ENCODE peak calls at places on chromosomes 4 and X, in four cellular contexts. One of them, this sample, is unnamed.

GRCh38 chrX:72366746-72367145 is 61.0 kb upstream of the CITED1 start:
- DNase-seq in fibroblast of lung: no peak
- DNase-seq in CD8-positive, alpha-beta T cell: no peak
- DNase-seq in H9: no peak
- DNase-seq in this sample: no peak

GRCh38 chrX:27336466-27337091 is 126.6 kb downstream of the PPP4R3C start:
- DNase-seq in fibroblast of lung: no peak
- DNase-seq in CD8-positive, alpha-beta T cell: no peak
- DNase-seq in H9: peak; percentile 48
- DNase-seq in this sample: no peak

GRCh38 chr4:122710434-122711308 is 21.8 kb upstream of the BBS12 start:
- DNase-seq in fibroblast of lung: peak; percentile 23
- DNase-seq in CD8-positive, alpha-beta T cell: no peak
- DNase-seq in H9: no peak
- DNase-seq in this sample: no peak

GRCh38 chr4:107247738-107248137 is 211.6 kb upstream of the DKK2 start:
- DNase-seq in fibroblast of lung: peak; percentile 15
- DNase-seq in CD8-positive, alpha-beta T cell: no peak
- DNase-seq in H9: no peak
- DNase-seq in this sample: no peak

GRCh38 chr4:5798447-5798846 is 87.4 kb downstream of the EVC start:
- DNase-seq in fibroblast of lung: no peak
- DNase-seq in CD8-positive, alpha-beta T cell: no peak
- DNase-seq in H9: no peak
- DNase-seq in this sample: no peak

GRCh38 chrX:53481093-53481492 is 46.9 kb upstream of the HSD17B10 start:
- DNase-seq in fibroblast of lung: no peak
- DNase-seq in CD8-positive, alpha-beta T cell: no peak
- DNase-seq in H9: peak; percentile 32
- DNase-seq in this sample: no peak

GRCh38 chr4:1989533-1990347 is 19.0 kb downstream of the NELFA start:
- DNase-seq in fibroblast of lung: no peak
- DNase-seq in CD8-positive, alpha-beta T cell: no peak
- DNase-seq in H9: no peak
- DNase-seq in this sample: no peak

GRCh38 chr4:80221161-80221560 is 23.9 kb downstream of the PRDM8 start:
- DNase-seq in fibroblast of lung: peak; percentile 24
- DNase-seq in CD8-positive, alpha-beta T cell: no peak
- DNase-seq in H9: no peak
- DNase-seq in this sample: no peak

GRCh38 chr4:121555315-121556107 is 141.3 kb downstream of the ANXA5 start:
- DNase-seq in fibroblast of lung: no peak
- DNase-seq in CD8-positive, alpha-beta T cell: no peak
- DNase-seq in H9: no peak
- DNase-seq in this sample: no peak

GRCh38 chrX:53254570-53255461 is 26.6 kb downstream of the IQSEC2 start:
- DNase-seq in fibroblast of lung: no peak
- DNase-seq in CD8-positive, alpha-beta T cell: no peak
- DNase-seq in H9: no peak
- DNase-seq in this sample: no peak

GRCh38 chrX:100696699-100697351 is 35.1 kb downstream of the SYTL4 start:
- DNase-seq in fibroblast of lung: no peak
- DNase-seq in CD8-positive, alpha-beta T cell: no peak
- DNase-seq in H9: no peak
- DNase-seq in this sample: no peak

GRCh38 chr4:168575473-168575872 is 78.6 kb downstream of the PALLD start:
- DNase-seq in fibroblast of lung: no peak
- DNase-seq in CD8-positive, alpha-beta T cell: no peak
- DNase-seq in H9: no peak
- DNase-seq in this sample: no peak

GRCh38 chr4:95355021-95355420 is 193.8 kb downstream of the UNC5C start:
- DNase-seq in fibroblast of lung: peak; percentile 52
- DNase-seq in CD8-positive, alpha-beta T cell: no peak
- DNase-seq in H9: no peak
- DNase-seq in this sample: no peak

GRCh38 chrX:85590638-85591037 is 211.2 kb upstream of the POF1B start:
- DNase-seq in fibroblast of lung: no peak
- DNase-seq in CD8-positive, alpha-beta T cell: no peak
- DNase-seq in H9: peak; percentile 35
- DNase-seq in this sample: no peak

GRCh38 chr4:113467581-113467980 is 294.0 kb downstream of the CAMK2D start:
- DNase-seq in fibroblast of lung: peak; percentile 75
- DNase-seq in CD8-positive, alpha-beta T cell: no peak
- DNase-seq in H9: no peak
- DNase-seq in this sample: no peak
- H3K27ac ChIP-seq in fibroblast of lung: peak overlapping the region; percentile 88
- H3K27ac ChIP-seq in CD8-positive, alpha-beta T cell: no peak overlapping the region
- H3K27ac ChIP-seq in H9: peak overlapping the region; percentile 33
- H3K27ac ChIP-seq in this sample: peak overlapping the region; percentile 82

DNA sequence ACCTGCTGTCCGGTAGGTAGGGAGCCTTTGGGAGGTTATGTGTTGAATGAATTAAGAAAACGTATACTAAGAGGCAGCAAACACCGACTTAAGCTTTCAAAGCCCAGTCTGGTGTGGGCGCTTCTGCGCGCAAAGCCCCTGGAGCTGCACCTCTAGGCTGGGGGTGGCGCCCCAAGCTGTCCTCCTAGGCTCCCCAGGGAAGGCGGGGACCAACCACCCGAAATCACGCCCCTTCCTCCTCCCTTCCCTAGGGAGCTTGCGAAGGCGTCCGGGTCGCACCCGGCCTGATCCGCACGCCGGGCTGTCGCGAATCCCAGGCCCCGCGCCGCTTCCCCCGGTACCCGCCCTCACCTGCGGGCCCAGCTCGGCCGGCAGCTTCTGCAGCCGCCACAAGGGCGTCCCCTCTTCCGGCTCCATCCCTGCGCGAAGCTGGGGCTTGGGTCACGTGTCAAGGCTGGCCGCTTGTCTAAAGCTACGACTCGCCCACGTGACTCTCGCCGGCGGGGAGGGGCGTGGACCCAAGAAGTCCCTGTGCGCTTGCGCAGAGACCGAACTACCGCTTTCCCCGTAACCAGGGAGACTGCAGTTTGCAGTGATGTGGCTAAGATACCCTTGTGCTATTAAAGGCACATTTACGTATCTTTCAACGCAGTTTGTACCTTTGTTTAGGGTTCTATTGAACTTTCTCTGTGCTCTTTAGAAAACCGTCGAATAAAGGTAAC is at the start of gene COMMD8:
- DNase-seq in fibroblast of lung: peak; percentile 94
- DNase-seq in CD8-positive, alpha-beta T cell: peak; percentile 96
- DNase-seq in H9: peak; percentile 98
- DNase-seq in this sample: peak; percentile 94
- TF ChIP-seq CTCF in fibroblast of lung: no peak
- TF ChIP-seq CTCF in CD8-positive, alpha-beta T cell: no peak
- TF ChIP-seq CTCF in H9: peak; percentile 33
- TF ChIP-seq CTCF in this sample: peak; percentile 48

DNA sequence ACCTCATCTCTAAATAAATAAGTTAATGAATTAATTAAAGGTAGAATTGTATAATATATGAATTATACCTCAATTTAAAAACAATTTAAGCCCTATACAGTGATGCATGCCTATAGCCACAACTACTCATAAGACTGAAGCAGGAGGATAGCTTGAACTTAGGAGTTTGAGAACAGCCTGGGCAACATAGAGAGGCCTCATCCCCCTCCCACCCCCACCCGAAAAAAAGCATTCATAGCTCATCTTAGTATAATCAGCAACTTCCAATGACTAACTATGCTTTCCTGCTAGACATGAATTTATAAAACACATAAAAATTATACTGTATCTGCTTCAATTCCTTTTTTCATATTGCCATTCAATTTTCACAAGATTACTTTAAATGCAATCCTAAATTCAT is 1.6 kb downstream of the LRBA start:
- DNase-seq in fibroblast of lung: no peak
- DNase-seq in CD8-positive, alpha-beta T cell: no peak
- DNase-seq in H9: no peak
- DNase-seq in this sample: no peak
- H3K27ac ChIP-seq in fibroblast of lung: no peak overlapping the region
- H3K27ac ChIP-seq in CD8-positive, alpha-beta T cell: no peak overlapping the region
- H3K27ac ChIP-seq in H9: no peak overlapping the region
- H3K27ac ChIP-seq in this sample: no peak overlapping the region

GRCh38 chrX:106415276-106415895 is 196.4 kb upstream of the RADX start:
- DNase-seq in fibroblast of lung: peak; percentile 6
- DNase-seq in CD8-positive, alpha-beta T cell: no peak
- DNase-seq in H9: no peak
- DNase-seq in this sample: no peak
- TF ChIP-seq CTCF in fibroblast of lung: peak; percentile 39
- TF ChIP-seq CTCF in CD8-positive, alpha-beta T cell: peak; percentile 26
- TF ChIP-seq CTCF in H9: peak; percentile 66
- TF ChIP-seq CTCF in this sample: no peak

GRCh38 chr4:145829629-145830395 is 108.8 kb downstream of the ZNF827 start:
- DNase-seq in fibroblast of lung: no peak
- DNase-seq in CD8-positive, alpha-beta T cell: no peak
- DNase-seq in H9: no peak
- DNase-seq in this sample: no peak
- H3K27ac ChIP-seq in fibroblast of lung: no peak overlapping the region
- H3K27ac ChIP-seq in CD8-positive, alpha-beta T cell: no peak overlapping the region
- H3K27ac ChIP-seq in H9: no peak overlapping the region
- H3K27ac ChIP-seq in this sample: peak overlapping the region; percentile 34

GRCh38 chrX:47513697-47514085 is 30.7 kb upstream of the ZNF41 start:
- DNase-seq in fibroblast of lung: peak; percentile 22
- DNase-seq in CD8-positive, alpha-beta T cell: no peak
- DNase-seq in H9: no peak
- DNase-seq in this sample: no peak
- TF ChIP-seq CTCF in fibroblast of lung: no peak
- TF ChIP-seq CTCF in CD8-positive, alpha-beta T cell: no peak
- TF ChIP-seq CTCF in H9: no peak
- TF ChIP-seq CTCF in this sample: no peak